ENCODE peak calls at places on chromosome 19, in five cellular contexts. G is suprapubic skin, I is EH, U is HEK293T, T is AG04449. Q is an unnamed sample.

GRCh38 chr19:46344363-46344762 is 2.5 kb upstream of the PPP5C start:
- DNase-seq in G (no peak), I (no peak), U (no peak), T (no peak), Q (no peak)

GRCh38 chr19:41434450-41434849 is 5.3 kb downstream of the DMAC2 start:
- DNase-seq in G (no peak), I (no peak), U (no peak), T (no peak), Q (no peak)

GRCh38 chr19:2327773-2328400 is 499 bp downstream of the LSM7 start:
- DNase-seq in G (no peak), I (peak; percentile 94), U (no peak), T (peak; percentile 40), Q (no peak)

GRCh38 chr19:10270616-10271394 is at the start of gene ICAM1:
- DNase-seq in G (peak; percentile 96), I (peak; percentile 85), U (no peak), T (no peak), Q (peak; percentile 77)

GRCh38 chr19:38685666-38686529 is 38.4 kb downstream of the ACTN4 start:
- DNase-seq in G (peak; percentile 53), I (peak; percentile 63), U (peak; percentile 59), T (no peak), Q (peak; percentile 52)

GRCh38 chr19:1268392-1269064 is 604 bp upstream of the CIRBP start:
- DNase-seq in G (peak; percentile 81), I (no peak), U (no peak), T (no peak), Q (no peak)

GRCh38 chr19:35851213-35852028 is 883 bp downstream of the NPHS1 start:
- DNase-seq in G (no peak), I (no peak), U (peak; percentile 50), T (no peak), Q (no peak)

GRCh38 chr19:3234800-3235199 is 10.3 kb downstream of the CELF5 start:
- DNase-seq in G (no peak), I (no peak), U (peak; percentile 60), T (no peak), Q (peak; percentile 36)

GRCh38 chr19:47518854-47519253 is 4.0 kb upstream of the NAPA start:
- DNase-seq in G (no peak), I (no peak), U (no peak), T (no peak), Q (no peak)

GRCh38 chr19:7304200-7304599 is 10.0 kb upstream of the INSR start:
- DNase-seq in G (peak; percentile 44), I (no peak), U (no peak), T (no peak), Q (no peak)

GRCh38 chr19:19096641-19097627 is 33.1 kb downstream of the SLC25A42 start:
- DNase-seq in G (no peak), I (no peak), U (no peak), T (no peak), Q (no peak)

GRCh38 chr19:40252395-40252794 is 25.9 kb upstream of the CCNP start:
- DNase-seq in G (no peak), I (no peak), U (no peak), T (no peak), Q (no peak)

GRCh38 chr19:10421240-10421948 is 1.1 kb downstream of the PDE4A start:
- DNase-seq in G (no peak), I (no peak), U (no peak), T (no peak), Q (no peak)

GRCh38 chr19:38642176-38642575 is 5.3 kb upstream of the ACTN4 start:
- DNase-seq in G (no peak), I (no peak), U (no peak), T (no peak), Q (no peak)

GRCh38 chr19:39498262-39499081 is at the start of gene DLL3:
- DNase-seq in G (no peak), I (peak; percentile 47), U (peak; percentile 41), T (no peak), Q (peak; percentile 33)

GRCh38 chr19:39178296-39179006 is 18.3 kb upstream of the NCCRP1 start:
- DNase-seq in G (no peak), I (no peak), U (no peak), T (no peak), Q (no peak)

GRCh38 chr19:42401365-42402303 is 11.5 kb upstream of the CNFN start:
- DNase-seq in G (peak; percentile 89), I (peak; percentile 70), U (peak; percentile 70), T (no peak), Q (peak; percentile 88)

GRCh38 chr19:19485161-19485997 is 30.0 kb downstream of the TSSK6 start:
- DNase-seq in G (peak; percentile 57), I (peak; percentile 52), U (no peak), T (no peak), Q (no peak)

GRCh38 chr19:48445256-48445605 is 552 bp upstream of the GRWD1 start:
- DNase-seq in G (peak; percentile 64), I (peak; percentile 84), U (peak; percentile 63), T (peak; percentile 78), Q (peak; percentile 48)

GRCh38 chr19:16068696-16069259 is 7.5 kb upstream of the TPM4 start:
- DNase-seq in G (peak; percentile 49), I (no peak), U (no peak), T (no peak), Q (no peak)

GRCh38 chr19:14318873-14319272 is 62.4 kb upstream of the ADGRE5 start:
- DNase-seq in G (no peak), I (no peak), U (no peak), T (no peak), Q (peak; percentile 23)

GRCh38 chr19:18669883-18670282 is 13.6 kb upstream of the CRTC1 start:
- DNase-seq in G (no peak), I (no peak), U (no peak), T (no peak), Q (no peak)

GRCh38 chr19:33705090-33705847 is 83.5 kb downstream of the CHST8 start:
- DNase-seq in G (peak; percentile 37), I (no peak), U (no peak), T (no peak), Q (no peak)

Q was measured in endothelial cell.